ENCODE peak calls at places on chromosomes 4 and X, in eight cellular contexts. One of them, this sample, is unnamed.

GRCh38 chrX:103831342-103831802 is 685 bp downstream of the RAB9B start:
- DNase-seq in A549: peak
- DNase-seq in NCI-H510A treated with DMSO at 0.1 percent for 48 hours: peak
- DNase-seq in mesothelial cell of epicardium: no peak
- DNase-seq in NCI-H2171: no peak
- DNase-seq in GDM1: peak
- DNase-seq in GM18507: no peak
- DNase-seq in LoVo: peak
- DNase-seq in this sample: no peak

GRCh38 chr4:13984996-13985780 is 357.7 kb upstream of the BOD1L1 start:
- DNase-seq in GDM1: no peak
- DNase-seq in NCI-H510A treated with DMSO at 0.1 percent for 48 hours: no peak
- DNase-seq in NCI-H2171: no peak
- DNase-seq in GM18507: no peak
- DNase-seq in A549: no peak
- DNase-seq in LoVo: no peak
- DNase-seq in mesothelial cell of epicardium: no peak
- DNase-seq in this sample: no peak

GRCh38 chr4:139808381-139809206 is 143.0 kb downstream of the MGST2 start:
- DNase-seq in NCI-H2171: no peak
- DNase-seq in NCI-H510A treated with DMSO at 0.1 percent for 48 hours: peak
- DNase-seq in LoVo: no peak
- DNase-seq in GM18507: no peak
- DNase-seq in A549: no peak
- DNase-seq in mesothelial cell of epicardium: no peak
- DNase-seq in GDM1: peak
- DNase-seq in this sample: no peak

GRCh38 chrX:48030237-48030636 is 23.4 kb downstream of the SPACA5 start:
- DNase-seq in GDM1: no peak
- DNase-seq in A549: no peak
- DNase-seq in LoVo: no peak
- DNase-seq in mesothelial cell of epicardium: no peak
- DNase-seq in NCI-H510A treated with DMSO at 0.1 percent for 48 hours: no peak
- DNase-seq in GM18507: no peak
- DNase-seq in NCI-H2171: no peak
- DNase-seq in this sample: no peak

GRCh38 chr4:147094228-147094627 is 148.6 kb upstream of the TTC29 start:
- DNase-seq in A549: no peak
- DNase-seq in GM18507: no peak
- DNase-seq in GDM1: no peak
- DNase-seq in NCI-H510A treated with DMSO at 0.1 percent for 48 hours: peak
- DNase-seq in mesothelial cell of epicardium: no peak
- DNase-seq in LoVo: no peak
- DNase-seq in NCI-H2171: no peak
- DNase-seq in this sample: peak

GRCh38 chr4:147284218-147284617 is 196.7 kb upstream of the EDNRA start:
- DNase-seq in A549: no peak
- DNase-seq in NCI-H510A treated with DMSO at 0.1 percent for 48 hours: no peak
- DNase-seq in GDM1: no peak
- DNase-seq in mesothelial cell of epicardium: no peak
- DNase-seq in GM18507: no peak
- DNase-seq in LoVo: no peak
- DNase-seq in NCI-H2171: no peak
- DNase-seq in this sample: no peak

GRCh38 chr4:7952615-7953014 is 13.0 kb upstream of the AFAP1 start:
- DNase-seq in NCI-H2171: no peak
- DNase-seq in GDM1: no peak
- DNase-seq in A549: no peak
- DNase-seq in mesothelial cell of epicardium: no peak
- DNase-seq in GM18507: no peak
- DNase-seq in NCI-H510A treated with DMSO at 0.1 percent for 48 hours: no peak
- DNase-seq in LoVo: no peak
- DNase-seq in this sample: no peak

GRCh38 chr4:152708361-152708760 is 28.6 kb upstream of the TMEM154 start:
- DNase-seq in GDM1: no peak
- DNase-seq in NCI-H2171: no peak
- DNase-seq in LoVo: no peak
- DNase-seq in mesothelial cell of epicardium: no peak
- DNase-seq in GM18507: no peak
- DNase-seq in A549: no peak
- DNase-seq in NCI-H510A treated with DMSO at 0.1 percent for 48 hours: no peak
- DNase-seq in this sample: peak

GRCh38 chrX:49102221-49102620 is 21.3 kb downstream of the GPKOW start:
- DNase-seq in LoVo: no peak
- DNase-seq in A549: no peak
- DNase-seq in GDM1: no peak
- DNase-seq in mesothelial cell of epicardium: no peak
- DNase-seq in GM18507: no peak
- DNase-seq in NCI-H510A treated with DMSO at 0.1 percent for 48 hours: no peak
- DNase-seq in NCI-H2171: no peak
- DNase-seq in this sample: no peak

GRCh38 chr4:109921384-109921808 is 8.7 kb downstream of the EGF start:
- DNase-seq in NCI-H510A treated with DMSO at 0.1 percent for 48 hours: no peak
- DNase-seq in A549: peak
- DNase-seq in LoVo: peak
- DNase-seq in GM18507: no peak
- DNase-seq in GDM1: no peak
- DNase-seq in mesothelial cell of epicardium: peak
- DNase-seq in NCI-H2171: no peak
- DNase-seq in this sample: no peak

GRCh38 chr4:148166132-148166531 is 276.1 kb downstream of the NR3C2 start:
- DNase-seq in GDM1: no peak
- DNase-seq in NCI-H510A treated with DMSO at 0.1 percent for 48 hours: no peak
- DNase-seq in LoVo: no peak
- DNase-seq in A549: no peak
- DNase-seq in NCI-H2171: no peak
- DNase-seq in GM18507: no peak
- DNase-seq in mesothelial cell of epicardium: no peak
- DNase-seq in this sample: no peak

GRCh38 chr4:104470770-104471169 is 23.9 kb downstream of the CXXC4 start:
- DNase-seq in A549: no peak
- DNase-seq in GDM1: no peak
- DNase-seq in GM18507: no peak
- DNase-seq in NCI-H2171: no peak
- DNase-seq in NCI-H510A treated with DMSO at 0.1 percent for 48 hours: no peak
- DNase-seq in mesothelial cell of epicardium: no peak
- DNase-seq in LoVo: no peak
- DNase-seq in this sample: no peak

GRCh38 chrX:71909956-71910355 is 689 bp upstream of the NHSL2 start:
- DNase-seq in NCI-H510A treated with DMSO at 0.1 percent for 48 hours: peak
- DNase-seq in NCI-H2171: no peak
- DNase-seq in GDM1: no peak
- DNase-seq in GM18507: no peak
- DNase-seq in LoVo: no peak
- DNase-seq in A549: no peak
- DNase-seq in mesothelial cell of epicardium: no peak
- DNase-seq in this sample: no peak

GRCh38 chr4:186623546-186623945 is 68.2 kb upstream of the MTNR1A start:
- DNase-seq in NCI-H510A treated with DMSO at 0.1 percent for 48 hours: no peak
- DNase-seq in GM18507: no peak
- DNase-seq in NCI-H2171: no peak
- DNase-seq in LoVo: no peak
- DNase-seq in A549: no peak
- DNase-seq in GDM1: no peak
- DNase-seq in mesothelial cell of epicardium: no peak
- DNase-seq in this sample: no peak

GRCh38 chr4:161206528-161207080 is 957.2 kb downstream of the FSTL5 start:
- DNase-seq in A549: no peak
- DNase-seq in LoVo: no peak
- DNase-seq in NCI-H510A treated with DMSO at 0.1 percent for 48 hours: no peak
- DNase-seq in GDM1: no peak
- DNase-seq in GM18507: no peak
- DNase-seq in mesothelial cell of epicardium: no peak
- DNase-seq in NCI-H2171: no peak
- DNase-seq in this sample: no peak

GRCh38 chr4:7904108-7904516 is 35.5 kb downstream of the AFAP1 start:
- DNase-seq in GDM1: no peak
- DNase-seq in GM18507: no peak
- DNase-seq in NCI-H2171: no peak
- DNase-seq in NCI-H510A treated with DMSO at 0.1 percent for 48 hours: no peak
- DNase-seq in mesothelial cell of epicardium: no peak
- DNase-seq in A549: no peak
- DNase-seq in LoVo: no peak
- DNase-seq in this sample: no peak

GRCh38 chr4:188780028-188780427 is 640.8 kb downstream of the TRIML1 start:
- DNase-seq in mesothelial cell of epicardium: no peak
- DNase-seq in NCI-H510A treated with DMSO at 0.1 percent for 48 hours: no peak
- DNase-seq in GDM1: no peak
- DNase-seq in A549: no peak
- DNase-seq in NCI-H2171: no peak
- DNase-seq in GM18507: no peak
- DNase-seq in LoVo: no peak
- DNase-seq in this sample: no peak

GRCh38 chr4:113116414-113117345 is 67.2 kb downstream of the ANK2 start:
- DNase-seq in A549: no peak
- DNase-seq in LoVo: no peak
- DNase-seq in mesothelial cell of epicardium: no peak
- DNase-seq in GDM1: no peak
- DNase-seq in GM18507: no peak
- DNase-seq in NCI-H510A treated with DMSO at 0.1 percent for 48 hours: peak
- DNase-seq in NCI-H2171: no peak
- DNase-seq in this sample: no peak

GRCh38 chrX:46713672-46714487 is 45.0 kb downstream of the SLC9A7 start:
- DNase-seq in mesothelial cell of epicardium: no peak
- DNase-seq in NCI-H2171: no peak
- DNase-seq in NCI-H510A treated with DMSO at 0.1 percent for 48 hours: no peak
- DNase-seq in GDM1: no peak
- DNase-seq in A549: no peak
- DNase-seq in LoVo: no peak
- DNase-seq in GM18507: no peak
- DNase-seq in this sample: no peak

GRCh38 chrX:79721234-79721633 is 293.3 kb upstream of the TBX22 start:
- DNase-seq in A549: no peak
- DNase-seq in NCI-H2171: no peak
- DNase-seq in GM18507: no peak
- DNase-seq in mesothelial cell of epicardium: no peak
- DNase-seq in GDM1: no peak
- DNase-seq in NCI-H510A treated with DMSO at 0.1 percent for 48 hours: no peak
- DNase-seq in LoVo: no peak
- DNase-seq in this sample: no peak

GRCh38 chrX:13360146-13360545 is 40.3 kb upstream of the ATXN3L start:
- DNase-seq in mesothelial cell of epicardium: no peak
- DNase-seq in GM18507: no peak
- DNase-seq in NCI-H510A treated with DMSO at 0.1 percent for 48 hours: peak
- DNase-seq in NCI-H2171: peak
- DNase-seq in LoVo: no peak
- DNase-seq in A549: no peak
- DNase-seq in GDM1: no peak
- DNase-seq in this sample: no peak

GRCh38 chr4:47855350-47855749 is 17.5 kb upstream of the CORIN start:
- DNase-seq in NCI-H2171: no peak
- DNase-seq in LoVo: no peak
- DNase-seq in NCI-H510A treated with DMSO at 0.1 percent for 48 hours: no peak
- DNase-seq in mesothelial cell of epicardium: no peak
- DNase-seq in GDM1: no peak
- DNase-seq in GM18507: no peak
- DNase-seq in A549: no peak
- DNase-seq in this sample: no peak

GRCh38 chr4:32106767-32107166 is 1386.6 kb downstream of the PCDH7 start:
- DNase-seq in NCI-H510A treated with DMSO at 0.1 percent for 48 hours: no peak
- DNase-seq in A549: peak
- DNase-seq in mesothelial cell of epicardium: no peak
- DNase-seq in GDM1: no peak
- DNase-seq in LoVo: no peak
- DNase-seq in GM18507: no peak
- DNase-seq in NCI-H2171: no peak
- DNase-seq in this sample: no peak

GRCh38 chrX:132532097-132532496 is 43.3 kb upstream of the MBNL3 start:
- DNase-seq in A549: no peak
- DNase-seq in NCI-H510A treated with DMSO at 0.1 percent for 48 hours: no peak
- DNase-seq in GDM1: no peak
- DNase-seq in GM18507: no peak
- DNase-seq in LoVo: no peak
- DNase-seq in mesothelial cell of epicardium: no peak
- DNase-seq in NCI-H2171: no peak
- DNase-seq in this sample: no peak

GRCh38 chr4:138078264-138078663 is 163.9 kb downstream of the SLC7A11 start:
- DNase-seq in NCI-H510A treated with DMSO at 0.1 percent for 48 hours: no peak
- DNase-seq in LoVo: no peak
- DNase-seq in GM18507: no peak
- DNase-seq in GDM1: no peak
- DNase-seq in A549: no peak
- DNase-seq in NCI-H2171: no peak
- DNase-seq in mesothelial cell of epicardium: no peak
- DNase-seq in this sample: no peak

GRCh38 chrX:54930291-54931049 is 9.8 kb downstream of the TRO start:
- DNase-seq in mesothelial cell of epicardium: no peak
- DNase-seq in A549: no peak
- DNase-seq in GM18507: no peak
- DNase-seq in GDM1: no peak
- DNase-seq in NCI-H2171: no peak
- DNase-seq in LoVo: no peak
- DNase-seq in NCI-H510A treated with DMSO at 0.1 percent for 48 hours: no peak
- DNase-seq in this sample: no peak

GRCh38 chr4:182717788-182718583 is 199.2 kb downstream of the DCTD start:
- DNase-seq in GM18507: no peak
- DNase-seq in NCI-H510A treated with DMSO at 0.1 percent for 48 hours: no peak
- DNase-seq in A549: no peak
- DNase-seq in LoVo: no peak
- DNase-seq in mesothelial cell of epicardium: no peak
- DNase-seq in GDM1: no peak
- DNase-seq in NCI-H2171: no peak
- DNase-seq in this sample: no peak

GRCh38 chr4:131499139-131499873 is 1649.8 kb upstream of the PCDH10 start:
- DNase-seq in LoVo: peak
- DNase-seq in mesothelial cell of epicardium: no peak
- DNase-seq in A549: no peak
- DNase-seq in NCI-H510A treated with DMSO at 0.1 percent for 48 hours: no peak
- DNase-seq in NCI-H2171: peak
- DNase-seq in GM18507: no peak
- DNase-seq in GDM1: no peak
- DNase-seq in this sample: no peak

GRCh38 chr4:75376543-75376942 is 137.7 kb downstream of the RCHY1 start:
- DNase-seq in NCI-H2171: no peak
- DNase-seq in GDM1: no peak
- DNase-seq in NCI-H510A treated with DMSO at 0.1 percent for 48 hours: no peak
- DNase-seq in GM18507: no peak
- DNase-seq in A549: no peak
- DNase-seq in mesothelial cell of epicardium: no peak
- DNase-seq in LoVo: no peak
- DNase-seq in this sample: no peak

GRCh38 chr4:147582386-147583077 is 34.7 kb upstream of the TMEM184C start:
- DNase-seq in LoVo: peak
- DNase-seq in NCI-H2171: no peak
- DNase-seq in GM18507: no peak
- DNase-seq in A549: no peak
- DNase-seq in GDM1: no peak
- DNase-seq in NCI-H510A treated with DMSO at 0.1 percent for 48 hours: no peak
- DNase-seq in mesothelial cell of epicardium: no peak
- DNase-seq in this sample: no peak

GRCh38 chr4:129362685-129363274 is 266.8 kb downstream of the C4orf33 start:
- DNase-seq in mesothelial cell of epicardium: peak
- DNase-seq in LoVo: peak
- DNase-seq in NCI-H2171: peak
- DNase-seq in A549: peak
- DNase-seq in NCI-H510A treated with DMSO at 0.1 percent for 48 hours: peak
- DNase-seq in GDM1: peak
- DNase-seq in GM18507: peak
- DNase-seq in this sample: peak

GRCh38 chrX:17415242-17415815 is 40.3 kb downstream of the NHS start:
- DNase-seq in GDM1: no peak
- DNase-seq in NCI-H510A treated with DMSO at 0.1 percent for 48 hours: no peak
- DNase-seq in mesothelial cell of epicardium: no peak
- DNase-seq in LoVo: no peak
- DNase-seq in NCI-H2171: no peak
- DNase-seq in A549: no peak
- DNase-seq in GM18507: no peak
- DNase-seq in this sample: no peak

GRCh38 chr4:25215506-25215905 is 18.3 kb upstream of the PI4K2B start:
- DNase-seq in NCI-H510A treated with DMSO at 0.1 percent for 48 hours: no peak
- DNase-seq in LoVo: no peak
- DNase-seq in GDM1: no peak
- DNase-seq in mesothelial cell of epicardium: no peak
- DNase-seq in A549: no peak
- DNase-seq in NCI-H2171: no peak
- DNase-seq in GM18507: no peak
- DNase-seq in this sample: no peak

GRCh38 chrX:8849462-8849861 is 48.3 kb upstream of the FAM9A start:
- DNase-seq in NCI-H2171: no peak
- DNase-seq in A549: no peak
- DNase-seq in LoVo: no peak
- DNase-seq in mesothelial cell of epicardium: no peak
- DNase-seq in GM18507: no peak
- DNase-seq in GDM1: no peak
- DNase-seq in NCI-H510A treated with DMSO at 0.1 percent for 48 hours: no peak
- DNase-seq in this sample: no peak